ENCODE peak calls at places on chromosomes 11 and 22, in nine cellular contexts. C, E, F, S, Y, O, T, B and Q are unnamed samples.

GRCh38 chr11:19714387-19715363 is 2.0 kb downstream of the NAV2 start:
- DNase-seq in S (peak; percentile 17), B (peak; percentile 85), Y (peak; percentile 54), T (peak; percentile 70), O (peak; percentile 60), F (no peak), E (no peak), C (no peak), Q (peak; percentile 72)

GRCh38 chr11:61118004-61118403 is 15.7 kb downstream of the CD5 start:
- DNase-seq in Y (no peak), O (no peak), F (no peak), B (no peak), E (no peak), T (no peak), C (no peak), S (no peak), Q (no peak)

GRCh38 chr11:3616721-3617460 is 24.9 kb downstream of the ART5 start:
- DNase-seq in O (no peak), T (no peak), F (no peak), Y (no peak), S (no peak), B (peak; percentile 11), C (no peak), E (no peak), Q (no peak)

GRCh38 chr11:57971272-57972012 is 52.2 kb upstream of the OR9Q1 start:
- DNase-seq in E (no peak), B (no peak), O (no peak), C (no peak), Y (no peak), S (no peak), T (no peak), F (no peak), Q (no peak)

GRCh38 chr11:67288452-67289225 is 464 bp upstream of the ANKRD13D start:
- DNase-seq in E (peak; percentile 93), S (peak; percentile 89), Y (peak; percentile 87), F (peak; percentile 100), B (peak; percentile 88), C (peak; percentile 97), T (peak; percentile 99), O (peak; percentile 99), Q (peak; percentile 89)

GRCh38 chr22:46229701-46230100 is 20.4 kb downstream of the CDPF1 start:
- DNase-seq in S (no peak), C (no peak), F (no peak), E (no peak), O (no peak), B (peak; percentile 43), Y (no peak), T (no peak), Q (no peak)

GRCh38 chr11:94511932-94512781 is at the start of gene C11orf97:
- DNase-seq in C (peak; percentile 85), F (peak; percentile 9), B (peak; percentile 30), E (peak; percentile 64), Y (peak; percentile 68), O (peak; percentile 53), T (peak; percentile 86), S (no peak), Q (no peak)

GRCh38 chr11:44622721-44623258 is 57.3 kb downstream of the CD82 start:
- DNase-seq in B (no peak), O (no peak), C (peak; percentile 51), E (peak; percentile 23), F (no peak), S (no peak), Y (peak; percentile 8), T (peak; percentile 30), Q (no peak)

GRCh38 chr22:35782504-35782903 is 64.8 kb downstream of the APOL5 start:
- DNase-seq in Y (no peak), F (no peak), E (no peak), S (no peak), O (no peak), C (no peak), T (no peak), B (no peak), Q (no peak)

GRCh38 chr11:44611687-44612437 is 46.4 kb downstream of the CD82 start:
- DNase-seq in S (no peak), T (no peak), F (no peak), O (no peak), C (peak; percentile 89), E (peak; percentile 64), B (no peak), Y (no peak), Q (no peak)

GRCh38 chr11:32831241-32831640 is 1.5 kb downstream of the PRRG4 start:
- DNase-seq in S (no peak), F (no peak), O (no peak), Y (no peak), E (no peak), C (no peak), T (no peak), B (no peak), Q (no peak)